ENCODE peak calls at places on chromosomes 1 and 21, in five cellular contexts. One of them, this sample, is unnamed.

GRCh38 chr1:222709700-222710153 is 2.6 kb downstream of the AIDA start:
- DNase-seq in cardiac muscle cell: peak
- DNase-seq in fibroblast of lung: peak
- DNase-seq in bronchial epithelial cell: no peak
- DNase-seq in fibroblast of pulmonary artery: peak
- DNase-seq in this sample: peak

GRCh38 chr1:211517006-211517405 is 25.0 kb upstream of the RD3 start:
- DNase-seq in cardiac muscle cell: no peak
- DNase-seq in fibroblast of lung: no peak
- DNase-seq in bronchial epithelial cell: peak
- DNase-seq in fibroblast of pulmonary artery: no peak
- DNase-seq in this sample: no peak

GRCh38 chr1:89451011-89451410 is 73.6 kb upstream of the LRRC8B start:
- DNase-seq in cardiac muscle cell: peak
- DNase-seq in fibroblast of lung: peak
- DNase-seq in bronchial epithelial cell: peak
- DNase-seq in fibroblast of pulmonary artery: peak
- DNase-seq in this sample: peak

GRCh38 chr1:196535727-196536126 is 72.5 kb downstream of the KCNT2 start:
- DNase-seq in cardiac muscle cell: peak
- DNase-seq in fibroblast of lung: peak
- DNase-seq in bronchial epithelial cell: peak
- DNase-seq in fibroblast of pulmonary artery: peak
- DNase-seq in this sample: no peak

GRCh38 chr1:223531742-223532341 is 133.7 kb downstream of the CAPN8 start:
- DNase-seq in cardiac muscle cell: peak
- DNase-seq in fibroblast of lung: peak
- DNase-seq in bronchial epithelial cell: peak
- DNase-seq in fibroblast of pulmonary artery: peak
- DNase-seq in this sample: peak

GRCh38 chr1:67144696-67145095 is 9.9 kb upstream of the C1orf141 start:
- DNase-seq in cardiac muscle cell: peak
- DNase-seq in fibroblast of lung: no peak
- DNase-seq in bronchial epithelial cell: no peak
- DNase-seq in fibroblast of pulmonary artery: peak
- DNase-seq in this sample: no peak

GRCh38 chr1:160830321-160831153 is 32.1 kb downstream of the CD244 start:
- DNase-seq in cardiac muscle cell: peak
- DNase-seq in fibroblast of lung: peak
- DNase-seq in bronchial epithelial cell: peak
- DNase-seq in fibroblast of pulmonary artery: peak
- DNase-seq in this sample: peak

GRCh38 chr1:165218666-165219065 is 137.8 kb downstream of the LMX1A start:
- DNase-seq in cardiac muscle cell: no peak
- DNase-seq in fibroblast of lung: no peak
- DNase-seq in bronchial epithelial cell: no peak
- DNase-seq in fibroblast of pulmonary artery: no peak
- DNase-seq in this sample: no peak

GRCh38 chr21:14742119-14742518 is 196.0 kb upstream of the SAMSN1 start:
- DNase-seq in cardiac muscle cell: no peak
- DNase-seq in fibroblast of lung: no peak
- DNase-seq in bronchial epithelial cell: no peak
- DNase-seq in fibroblast of pulmonary artery: no peak
- DNase-seq in this sample: no peak

GRCh38 chr1:110434946-110435345 is 16.0 kb upstream of the PROK1 start:
- DNase-seq in cardiac muscle cell: peak
- DNase-seq in fibroblast of lung: no peak
- DNase-seq in bronchial epithelial cell: no peak
- DNase-seq in fibroblast of pulmonary artery: no peak
- DNase-seq in this sample: no peak

GRCh38 chr1:201954263-201955008 is 867 bp upstream of the TIMM17A start:
- DNase-seq in cardiac muscle cell: no peak
- DNase-seq in fibroblast of lung: no peak
- DNase-seq in bronchial epithelial cell: no peak
- DNase-seq in fibroblast of pulmonary artery: no peak
- DNase-seq in this sample: no peak

GRCh38 chr1:958823-959729 is at the start of gene NOC2L:
- DNase-seq in cardiac muscle cell: peak
- DNase-seq in fibroblast of lung: peak
- DNase-seq in bronchial epithelial cell: peak
- DNase-seq in fibroblast of pulmonary artery: peak
- DNase-seq in this sample: peak

GRCh38 chr1:115706009-115706362 is 62.5 kb downstream of the CASQ2 start:
- DNase-seq in cardiac muscle cell: no peak
- DNase-seq in fibroblast of lung: no peak
- DNase-seq in bronchial epithelial cell: no peak
- DNase-seq in fibroblast of pulmonary artery: no peak
- DNase-seq in this sample: no peak

GRCh38 chr1:21564521-21565095 is 55.4 kb downstream of the ALPL start:
- DNase-seq in cardiac muscle cell: no peak
- DNase-seq in fibroblast of lung: peak
- DNase-seq in bronchial epithelial cell: no peak
- DNase-seq in fibroblast of pulmonary artery: no peak
- DNase-seq in this sample: no peak

GRCh38 chr21:19695796-19696195 is 1292.2 kb upstream of the TMPRSS15 start:
- DNase-seq in cardiac muscle cell: no peak
- DNase-seq in fibroblast of lung: no peak
- DNase-seq in bronchial epithelial cell: no peak
- DNase-seq in fibroblast of pulmonary artery: no peak
- DNase-seq in this sample: no peak

GRCh38 chr1:167659440-167659839 is 29.4 kb downstream of the RCSD1 start:
- DNase-seq in cardiac muscle cell: no peak
- DNase-seq in fibroblast of lung: peak
- DNase-seq in bronchial epithelial cell: no peak
- DNase-seq in fibroblast of pulmonary artery: no peak
- DNase-seq in this sample: peak

GRCh38 chr1:19003371-19004290 is 47.2 kb upstream of the IFFO2 start:
- DNase-seq in cardiac muscle cell: peak
- DNase-seq in fibroblast of lung: peak
- DNase-seq in bronchial epithelial cell: peak
- DNase-seq in fibroblast of pulmonary artery: peak
- DNase-seq in this sample: peak

GRCh38 chr1:16076003-16076870 is 2.8 kb upstream of the FAM131C start:
- DNase-seq in cardiac muscle cell: peak
- DNase-seq in fibroblast of lung: peak
- DNase-seq in bronchial epithelial cell: peak
- DNase-seq in fibroblast of pulmonary artery: peak
- DNase-seq in this sample: peak

GRCh38 chr1:7407980-7408770 is 362.9 kb upstream of the VAMP3 start:
- DNase-seq in cardiac muscle cell: no peak
- DNase-seq in fibroblast of lung: no peak
- DNase-seq in bronchial epithelial cell: no peak
- DNase-seq in fibroblast of pulmonary artery: no peak
- DNase-seq in this sample: no peak

GRCh38 chr21:19321688-19322087 is 918.1 kb upstream of the TMPRSS15 start:
- DNase-seq in cardiac muscle cell: no peak
- DNase-seq in fibroblast of lung: no peak
- DNase-seq in bronchial epithelial cell: no peak
- DNase-seq in fibroblast of pulmonary artery: no peak
- DNase-seq in this sample: no peak

GRCh38 chr1:12016182-12016581 is 3.1 kb upstream of the MIIP start:
- DNase-seq in cardiac muscle cell: no peak
- DNase-seq in fibroblast of lung: no peak
- DNase-seq in bronchial epithelial cell: no peak
- DNase-seq in fibroblast of pulmonary artery: no peak
- DNase-seq in this sample: no peak

GRCh38 chr1:207173396-207173795 is 69.4 kb downstream of the C4BPA start:
- DNase-seq in cardiac muscle cell: no peak
- DNase-seq in fibroblast of lung: no peak
- DNase-seq in bronchial epithelial cell: no peak
- DNase-seq in fibroblast of pulmonary artery: no peak
- DNase-seq in this sample: no peak

GRCh38 chr1:175572932-175573871 is 170.2 kb downstream of the TNR start:
- DNase-seq in cardiac muscle cell: no peak
- DNase-seq in fibroblast of lung: no peak
- DNase-seq in bronchial epithelial cell: no peak
- DNase-seq in fibroblast of pulmonary artery: no peak
- DNase-seq in this sample: peak

GRCh38 chr21:46118871-46119564 is 21.1 kb downstream of the COL6A2 start:
- DNase-seq in cardiac muscle cell: no peak
- DNase-seq in fibroblast of lung: no peak
- DNase-seq in bronchial epithelial cell: no peak
- DNase-seq in fibroblast of pulmonary artery: no peak
- DNase-seq in this sample: no peak
- H3K4me3 ChIP-seq in cardiac muscle cell: no peak
- H3K4me3 ChIP-seq in fibroblast of lung: no peak
- H3K4me3 ChIP-seq in bronchial epithelial cell: no peak
- H3K4me3 ChIP-seq in fibroblast of pulmonary artery: no peak
- H3K4me3 ChIP-seq in this sample: no peak

DNA sequence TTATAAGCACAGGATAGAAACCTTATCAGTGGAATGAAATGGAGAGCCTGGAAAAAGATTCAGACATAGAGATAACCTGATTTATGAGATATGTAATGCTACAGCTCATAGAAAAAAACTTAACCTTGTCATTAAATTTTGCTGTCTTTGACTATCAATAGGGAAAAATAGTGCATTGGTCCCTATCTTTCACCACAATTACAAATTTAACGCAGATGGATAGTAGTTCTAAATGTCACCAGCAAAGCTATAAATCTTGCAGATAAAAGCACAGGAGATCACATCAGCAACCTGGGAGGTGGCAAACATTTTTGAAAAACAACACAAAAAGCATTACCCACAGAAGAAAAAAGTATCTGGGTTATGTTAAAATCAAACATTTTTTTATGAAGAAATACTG is 831.6 kb downstream of the BRINP3 start:
- DNase-seq in cardiac muscle cell: no peak
- DNase-seq in fibroblast of lung: no peak
- DNase-seq in bronchial epithelial cell: no peak
- DNase-seq in fibroblast of pulmonary artery: no peak
- DNase-seq in this sample: no peak
- TF ChIP-seq CTCF in cardiac muscle cell: no peak
- TF ChIP-seq CTCF in fibroblast of lung: no peak
- TF ChIP-seq CTCF in bronchial epithelial cell: no peak
- TF ChIP-seq CTCF in fibroblast of pulmonary artery: no peak
- TF ChIP-seq CTCF in this sample: no peak

DNA sequence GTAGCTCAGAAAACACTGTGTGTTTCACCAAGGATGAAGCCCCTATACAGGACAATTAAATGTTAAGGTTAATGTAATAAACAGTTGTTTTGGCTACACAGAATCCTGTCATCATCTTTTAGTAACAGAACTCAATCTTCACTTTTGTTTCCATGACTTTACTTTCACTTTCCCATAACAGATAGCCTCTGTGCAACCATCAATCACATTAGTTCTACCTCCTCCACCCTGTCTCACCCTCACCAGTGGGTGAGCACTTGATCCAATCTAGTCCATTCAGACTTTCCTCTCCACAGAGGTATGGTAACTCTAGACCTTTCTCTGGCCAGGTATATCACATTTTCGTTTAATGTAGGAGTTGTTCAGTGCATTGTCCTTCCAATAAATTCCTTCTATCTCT is 1018.5 kb downstream of the ADGRL2 start:
- DNase-seq in cardiac muscle cell: no peak
- DNase-seq in fibroblast of lung: no peak
- DNase-seq in bronchial epithelial cell: no peak
- DNase-seq in fibroblast of pulmonary artery: no peak
- DNase-seq in this sample: no peak
- H3K4me3 ChIP-seq in cardiac muscle cell: no peak
- H3K4me3 ChIP-seq in fibroblast of lung: peak
- H3K4me3 ChIP-seq in bronchial epithelial cell: no peak
- H3K4me3 ChIP-seq in fibroblast of pulmonary artery: no peak
- H3K4me3 ChIP-seq in this sample: no peak

GRCh38 chr1:43830802-43831201 is 102.8 kb upstream of the ARTN start:
- DNase-seq in cardiac muscle cell: no peak
- DNase-seq in fibroblast of lung: no peak
- DNase-seq in bronchial epithelial cell: no peak
- DNase-seq in fibroblast of pulmonary artery: no peak
- DNase-seq in this sample: no peak
- TF ChIP-seq CTCF in cardiac muscle cell: no peak
- TF ChIP-seq CTCF in fibroblast of lung: no peak
- TF ChIP-seq CTCF in bronchial epithelial cell: no peak
- TF ChIP-seq CTCF in fibroblast of pulmonary artery: no peak
- TF ChIP-seq CTCF in this sample: no peak

GRCh38 chr1:226679853-226680516 is 59.1 kb downstream of the ITPKB start:
- DNase-seq in cardiac muscle cell: peak
- DNase-seq in fibroblast of lung: peak
- DNase-seq in bronchial epithelial cell: no peak
- DNase-seq in fibroblast of pulmonary artery: peak
- DNase-seq in this sample: peak

GRCh38 chr1:226679303-226679702 is 59.8 kb downstream of the ITPKB start:
- DNase-seq in cardiac muscle cell: no peak
- DNase-seq in fibroblast of lung: no peak
- DNase-seq in bronchial epithelial cell: no peak
- DNase-seq in fibroblast of pulmonary artery: no peak
- DNase-seq in this sample: no peak

GRCh38 chr1:226681652-226682493 is 57.2 kb downstream of the ITPKB start:
- DNase-seq in cardiac muscle cell: no peak
- DNase-seq in fibroblast of lung: no peak
- DNase-seq in bronchial epithelial cell: no peak
- DNase-seq in fibroblast of pulmonary artery: no peak
- DNase-seq in this sample: no peak

GRCh38 chr1:226678701-226679100 is 60.4 kb downstream of the ITPKB start:
- DNase-seq in cardiac muscle cell: no peak
- DNase-seq in fibroblast of lung: no peak
- DNase-seq in bronchial epithelial cell: no peak
- DNase-seq in fibroblast of pulmonary artery: no peak
- DNase-seq in this sample: no peak

DNA sequence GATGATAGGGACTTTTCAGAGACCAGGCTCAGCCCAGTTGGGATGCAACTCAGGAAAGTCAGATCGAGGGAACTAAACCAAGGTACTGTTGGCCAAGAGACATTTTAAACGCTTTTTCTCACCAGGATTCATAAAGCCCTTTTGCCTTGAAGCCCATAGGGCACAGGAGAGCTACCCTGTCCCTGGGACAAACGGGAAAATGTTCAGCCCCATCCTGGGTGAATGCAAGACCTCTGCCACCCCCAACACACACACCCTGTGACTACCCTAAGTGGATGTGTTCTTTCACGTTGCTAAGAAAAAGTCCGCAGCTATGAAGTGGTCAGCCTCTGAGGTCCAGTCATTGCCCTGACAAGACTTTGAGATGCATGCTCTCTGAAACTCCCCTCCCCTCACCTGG is 58.4 kb downstream of the ITPKB start:
- DNase-seq in cardiac muscle cell: no peak
- DNase-seq in fibroblast of lung: no peak
- DNase-seq in bronchial epithelial cell: no peak
- DNase-seq in fibroblast of pulmonary artery: no peak
- DNase-seq in this sample: no peak
- H3K4me3 ChIP-seq in cardiac muscle cell: no peak
- H3K4me3 ChIP-seq in fibroblast of lung: no peak
- H3K4me3 ChIP-seq in bronchial epithelial cell: no peak
- H3K4me3 ChIP-seq in fibroblast of pulmonary artery: no peak
- H3K4me3 ChIP-seq in this sample: no peak